ENCODE peak calls at places on chromosomes 2 and 18, in six cellular contexts. One of them, this sample, is unnamed.

GRCh38 chr2:190432567-190433231 is 24.5 kb downstream of the MFSD6 start:
- DNase-seq in brain microvascular endothelial cell: no peak
- DNase-seq in astrocyte: no peak
- DNase-seq in left ventricle myocardium inferior: no peak
- DNase-seq in right lobe of liver: no peak
- DNase-seq in tibial artery: no peak
- DNase-seq in this sample: no peak

GRCh38 chr2:106996136-106996769 is 110.3 kb upstream of the ST6GAL2 start:
- DNase-seq in brain microvascular endothelial cell: no peak
- DNase-seq in astrocyte: no peak
- DNase-seq in left ventricle myocardium inferior: no peak
- DNase-seq in right lobe of liver: no peak
- DNase-seq in tibial artery: no peak
- DNase-seq in this sample: peak

GRCh38 chr2:99205491-99205890 is 24.5 kb downstream of the MRPL30 start:
- DNase-seq in brain microvascular endothelial cell: no peak
- DNase-seq in astrocyte: no peak
- DNase-seq in left ventricle myocardium inferior: no peak
- DNase-seq in right lobe of liver: no peak
- DNase-seq in tibial artery: no peak
- DNase-seq in this sample: no peak

GRCh38 chr2:182982934-182983333 is 55.3 kb downstream of the NCKAP1 start:
- DNase-seq in brain microvascular endothelial cell: no peak
- DNase-seq in astrocyte: no peak
- DNase-seq in left ventricle myocardium inferior: no peak
- DNase-seq in right lobe of liver: no peak
- DNase-seq in tibial artery: no peak
- DNase-seq in this sample: no peak

GRCh38 chr2:181573140-181573736 is 83.7 kb downstream of the CERKL start:
- DNase-seq in brain microvascular endothelial cell: peak
- DNase-seq in astrocyte: peak
- DNase-seq in left ventricle myocardium inferior: no peak
- DNase-seq in right lobe of liver: no peak
- DNase-seq in tibial artery: no peak
- DNase-seq in this sample: no peak

GRCh38 chr18:24831871-24832665 is 371.6 kb downstream of the HRH4 start:
- DNase-seq in brain microvascular endothelial cell: no peak
- DNase-seq in astrocyte: no peak
- DNase-seq in left ventricle myocardium inferior: no peak
- DNase-seq in right lobe of liver: no peak
- DNase-seq in tibial artery: no peak
- DNase-seq in this sample: no peak

GRCh38 chr2:162065767-162066166 is 8.2 kb downstream of the DPP4 start:
- DNase-seq in brain microvascular endothelial cell: no peak
- DNase-seq in astrocyte: no peak
- DNase-seq in left ventricle myocardium inferior: no peak
- DNase-seq in right lobe of liver: no peak
- DNase-seq in tibial artery: no peak
- DNase-seq in this sample: no peak

GRCh38 chr18:51275712-51276473 is 78.4 kb upstream of the MEX3C start:
- DNase-seq in brain microvascular endothelial cell: peak
- DNase-seq in astrocyte: no peak
- DNase-seq in left ventricle myocardium inferior: peak
- DNase-seq in right lobe of liver: no peak
- DNase-seq in tibial artery: no peak
- DNase-seq in this sample: peak

GRCh38 chr18:67652296-67652695 is 135.8 kb upstream of the DSEL start:
- DNase-seq in brain microvascular endothelial cell: no peak
- DNase-seq in astrocyte: no peak
- DNase-seq in left ventricle myocardium inferior: no peak
- DNase-seq in right lobe of liver: no peak
- DNase-seq in tibial artery: no peak
- DNase-seq in this sample: no peak

GRCh38 chr2:129575880-129576279 is 403.6 kb upstream of the RAB6C start:
- DNase-seq in brain microvascular endothelial cell: no peak
- DNase-seq in astrocyte: no peak
- DNase-seq in left ventricle myocardium inferior: no peak
- DNase-seq in right lobe of liver: no peak
- DNase-seq in tibial artery: no peak
- DNase-seq in this sample: no peak

GRCh38 chr2:96832751-96833507 is 10.9 kb downstream of the ANKRD23 start:
- DNase-seq in brain microvascular endothelial cell: peak
- DNase-seq in astrocyte: peak
- DNase-seq in left ventricle myocardium inferior: peak
- DNase-seq in right lobe of liver: peak
- DNase-seq in tibial artery: peak
- DNase-seq in this sample: peak

GRCh38 chr2:75168186-75168585 is 31.1 kb downstream of the TACR1 start:
- DNase-seq in brain microvascular endothelial cell: no peak
- DNase-seq in astrocyte: no peak
- DNase-seq in left ventricle myocardium inferior: no peak
- DNase-seq in right lobe of liver: no peak
- DNase-seq in tibial artery: no peak
- DNase-seq in this sample: no peak

GRCh38 chr2:227163445-227163997 is 484 bp downstream of the COL4A4 start:
- DNase-seq in brain microvascular endothelial cell: no peak
- DNase-seq in astrocyte: no peak
- DNase-seq in left ventricle myocardium inferior: no peak
- DNase-seq in right lobe of liver: no peak
- DNase-seq in tibial artery: no peak
- DNase-seq in this sample: peak

GRCh38 chr2:135791418-135792190 is 45.4 kb downstream of the LCT start:
- DNase-seq in brain microvascular endothelial cell: no peak
- DNase-seq in astrocyte: peak
- DNase-seq in left ventricle myocardium inferior: no peak
- DNase-seq in right lobe of liver: no peak
- DNase-seq in tibial artery: no peak
- DNase-seq in this sample: no peak

GRCh38 chr2:8458461-8459459 is 223.1 kb upstream of the ID2 start:
- DNase-seq in brain microvascular endothelial cell: no peak
- DNase-seq in astrocyte: no peak
- DNase-seq in left ventricle myocardium inferior: no peak
- DNase-seq in right lobe of liver: no peak
- DNase-seq in tibial artery: no peak
- DNase-seq in this sample: no peak

GRCh38 chr2:130875935-130876334 is 39.2 kb downstream of the ARHGEF4 start:
- DNase-seq in brain microvascular endothelial cell: no peak
- DNase-seq in astrocyte: no peak
- DNase-seq in left ventricle myocardium inferior: no peak
- DNase-seq in right lobe of liver: no peak
- DNase-seq in tibial artery: peak
- DNase-seq in this sample: no peak

GRCh38 chr2:203690110-203691047 is 16.1 kb upstream of the CD28 start:
- DNase-seq in brain microvascular endothelial cell: no peak
- DNase-seq in astrocyte: no peak
- DNase-seq in left ventricle myocardium inferior: no peak
- DNase-seq in right lobe of liver: no peak
- DNase-seq in tibial artery: no peak
- DNase-seq in this sample: no peak

GRCh38 chr2:153068067-153068466 is 349.6 kb downstream of the ARL6IP6 start:
- DNase-seq in brain microvascular endothelial cell: no peak
- DNase-seq in astrocyte: no peak
- DNase-seq in left ventricle myocardium inferior: no peak
- DNase-seq in right lobe of liver: no peak
- DNase-seq in tibial artery: no peak
- DNase-seq in this sample: no peak

GRCh38 chr2:181189932-181190331 is 209.5 kb downstream of the UBE2E3 start:
- DNase-seq in brain microvascular endothelial cell: no peak
- DNase-seq in astrocyte: peak
- DNase-seq in left ventricle myocardium inferior: no peak
- DNase-seq in right lobe of liver: no peak
- DNase-seq in tibial artery: no peak
- DNase-seq in this sample: no peak

GRCh38 chr2:106158131-106158530 is 36.0 kb downstream of the UXS1 start:
- DNase-seq in brain microvascular endothelial cell: no peak
- DNase-seq in astrocyte: no peak
- DNase-seq in left ventricle myocardium inferior: no peak
- DNase-seq in right lobe of liver: no peak
- DNase-seq in tibial artery: no peak
- DNase-seq in this sample: no peak

GRCh38 chr2:51789908-51790307 is 758.0 kb upstream of the NRXN1 start:
- DNase-seq in brain microvascular endothelial cell: no peak
- DNase-seq in astrocyte: no peak
- DNase-seq in left ventricle myocardium inferior: no peak
- DNase-seq in right lobe of liver: no peak
- DNase-seq in tibial artery: no peak
- DNase-seq in this sample: no peak

GRCh38 chr2:159129301-159129700 is 157.2 kb downstream of the WDSUB1 start:
- DNase-seq in brain microvascular endothelial cell: no peak
- DNase-seq in astrocyte: no peak
- DNase-seq in left ventricle myocardium inferior: no peak
- DNase-seq in right lobe of liver: no peak
- DNase-seq in tibial artery: no peak
- DNase-seq in this sample: no peak

GRCh38 chr2:192886636-192887035 is 691.9 kb upstream of the TMEFF2 start:
- DNase-seq in brain microvascular endothelial cell: no peak
- DNase-seq in astrocyte: no peak
- DNase-seq in left ventricle myocardium inferior: no peak
- DNase-seq in right lobe of liver: no peak
- DNase-seq in tibial artery: no peak
- DNase-seq in this sample: no peak

DNA sequence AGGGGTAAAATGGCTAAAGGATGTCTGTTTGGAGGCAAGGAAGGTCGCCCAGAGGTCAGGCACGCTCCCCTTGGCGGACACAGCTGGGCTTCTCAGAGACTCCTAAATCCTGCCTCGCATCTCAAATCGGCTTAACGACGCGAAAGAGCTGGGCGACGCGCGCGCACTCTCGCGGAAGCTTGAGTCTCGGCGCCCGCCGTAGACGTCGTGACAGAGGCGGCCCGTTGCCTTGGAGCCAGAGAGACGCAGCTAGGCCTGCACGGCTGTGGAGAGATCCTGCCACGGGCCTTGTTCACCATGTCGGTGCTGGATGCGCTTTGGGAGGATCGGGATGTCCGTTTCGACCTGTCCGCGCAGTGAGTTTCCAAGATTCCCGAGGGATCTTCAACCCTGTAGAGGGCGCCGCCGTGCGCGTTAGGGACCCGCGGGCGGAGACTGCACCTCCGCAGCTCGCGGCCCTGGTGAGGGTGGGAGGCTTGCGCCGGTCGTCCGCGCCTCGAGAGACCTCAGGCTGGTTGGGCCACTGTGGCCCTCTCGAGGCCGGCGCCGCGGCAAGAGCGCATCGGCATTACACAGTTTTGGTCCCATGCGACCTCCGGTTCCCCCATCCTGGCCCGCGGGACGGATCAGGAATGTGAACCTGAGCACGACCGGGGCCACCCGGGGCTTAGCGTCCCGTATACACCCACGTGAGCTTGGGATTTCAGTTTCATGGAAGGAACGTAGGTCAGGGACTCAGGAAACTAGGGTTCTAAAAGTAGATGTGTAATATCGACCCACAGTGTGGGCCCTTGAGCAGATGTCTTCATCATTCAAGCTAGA is at the start of gene BBS5:
- DNase-seq in brain microvascular endothelial cell: peak
- DNase-seq in astrocyte: peak
- DNase-seq in left ventricle myocardium inferior: peak
- DNase-seq in right lobe of liver: peak
- DNase-seq in tibial artery: peak
- DNase-seq in this sample: peak
- H3K27ac ChIP-seq in brain microvascular endothelial cell: peak
- H3K27ac ChIP-seq in astrocyte: peak
- H3K27ac ChIP-seq in left ventricle myocardium inferior: peak
- H3K27ac ChIP-seq in right lobe of liver: peak
- H3K27ac ChIP-seq in tibial artery: peak
- H3K27ac ChIP-seq in this sample: peak

GRCh38 chr2:27378096-27378808 is 2.3 kb downstream of the ZNF513 start:
- DNase-seq in brain microvascular endothelial cell: no peak
- DNase-seq in astrocyte: no peak
- DNase-seq in left ventricle myocardium inferior: no peak
- DNase-seq in right lobe of liver: peak
- DNase-seq in tibial artery: no peak
- DNase-seq in this sample: no peak
- H3K27ac ChIP-seq in brain microvascular endothelial cell: no peak
- H3K27ac ChIP-seq in astrocyte: no peak
- H3K27ac ChIP-seq in left ventricle myocardium inferior: no peak
- H3K27ac ChIP-seq in right lobe of liver: peak
- H3K27ac ChIP-seq in tibial artery: no peak
- H3K27ac ChIP-seq in this sample: no peak

DNA sequence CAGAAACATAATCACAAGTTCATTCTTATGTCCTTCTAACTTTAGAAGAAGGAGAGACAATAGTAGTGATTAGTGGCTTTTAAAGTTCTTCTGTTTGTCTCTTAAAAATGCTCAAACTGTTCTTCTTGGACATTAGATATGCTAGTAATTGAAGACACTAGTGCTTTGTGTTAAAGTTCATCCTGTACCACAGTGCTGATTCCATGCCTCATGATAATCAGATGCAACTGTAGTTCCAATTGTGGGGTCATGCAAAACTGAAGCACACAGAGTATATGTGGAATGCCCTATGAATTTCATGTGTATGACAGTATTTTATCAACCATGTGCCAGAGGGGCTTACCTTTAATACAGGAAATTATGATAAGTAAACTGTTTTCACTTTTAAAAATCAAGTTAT is 11.4 kb upstream of the KCNJ13 start:
- DNase-seq in brain microvascular endothelial cell: no peak
- DNase-seq in astrocyte: no peak
- DNase-seq in left ventricle myocardium inferior: no peak
- DNase-seq in right lobe of liver: no peak
- DNase-seq in tibial artery: no peak
- DNase-seq in this sample: no peak
- H3K27ac ChIP-seq in brain microvascular endothelial cell: no peak
- H3K27ac ChIP-seq in astrocyte: no peak
- H3K27ac ChIP-seq in left ventricle myocardium inferior: no peak
- H3K27ac ChIP-seq in right lobe of liver: no peak
- H3K27ac ChIP-seq in tibial artery: no peak
- H3K27ac ChIP-seq in this sample: no peak

DNA sequence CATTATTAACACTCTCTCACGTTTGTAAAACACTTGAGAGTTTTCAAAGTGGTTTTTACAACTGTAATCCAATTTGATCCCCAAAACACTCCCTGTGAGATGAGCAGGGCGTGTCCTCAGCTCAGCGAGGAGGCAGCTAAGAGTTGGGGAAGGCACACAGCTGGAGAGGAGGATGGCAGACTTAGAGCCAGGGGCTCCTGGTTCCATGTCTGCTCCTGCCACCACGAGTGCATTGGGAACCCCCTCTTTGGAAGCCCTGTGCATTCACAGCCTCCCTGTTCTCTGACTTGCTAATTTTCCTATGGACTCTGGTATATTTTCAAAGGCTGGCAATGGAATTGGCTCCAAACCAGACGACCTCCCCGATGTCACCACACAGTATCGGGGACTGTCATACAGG is 97.5 kb downstream of the PLB1 start:
- DNase-seq in brain microvascular endothelial cell: no peak
- DNase-seq in astrocyte: no peak
- DNase-seq in left ventricle myocardium inferior: no peak
- DNase-seq in right lobe of liver: no peak
- DNase-seq in tibial artery: no peak
- DNase-seq in this sample: no peak
- H3K27ac ChIP-seq in brain microvascular endothelial cell: no peak
- H3K27ac ChIP-seq in astrocyte: no peak
- H3K27ac ChIP-seq in left ventricle myocardium inferior: no peak
- H3K27ac ChIP-seq in right lobe of liver: no peak
- H3K27ac ChIP-seq in tibial artery: peak
- H3K27ac ChIP-seq in this sample: no peak

This sample was measured in gastrocnemius medialis.